ENCODE peak calls at places on chromosomes 6 and 20, in five cellular contexts. One of them, this sample, is unnamed.

GRCh38 chr6:53133961-53134360 is 14.7 kb downstream of the GCM1 start:
- DNase-seq in mesenchymal stem cell: no peak
- DNase-seq in neuronal stem cell: no peak
- DNase-seq in trophoblast cell: peak; percentile 48
- DNase-seq in H1: no peak
- DNase-seq in this sample: no peak

GRCh38 chr6:137806914-137807682 is 60.0 kb upstream of the TNFAIP3 start:
- DNase-seq in H1: no peak
- DNase-seq in neuronal stem cell: no peak
- DNase-seq in trophoblast cell: no peak
- DNase-seq in mesenchymal stem cell: no peak
- DNase-seq in this sample: no peak

GRCh38 chr6:95094751-95095150 is 482.6 kb upstream of the MANEA start:
- DNase-seq in mesenchymal stem cell: peak; percentile 11
- DNase-seq in neuronal stem cell: no peak
- DNase-seq in H1: no peak
- DNase-seq in trophoblast cell: peak; percentile 73
- DNase-seq in this sample: no peak

GRCh38 chr6:27867051-27867940 is 44.9 kb downstream of the OR2B2 start:
- DNase-seq in H1: no peak
- DNase-seq in trophoblast cell: peak; percentile 65
- DNase-seq in mesenchymal stem cell: peak; percentile 81
- DNase-seq in neuronal stem cell: peak; percentile 60
- DNase-seq in this sample: peak; percentile 86

GRCh38 chr20:47666304-47666703 is 119.0 kb downstream of the SULF2 start:
- DNase-seq in H1: no peak
- DNase-seq in mesenchymal stem cell: no peak
- DNase-seq in neuronal stem cell: no peak
- DNase-seq in trophoblast cell: no peak
- DNase-seq in this sample: no peak

GRCh38 chr6:21228411-21228810 is 365.1 kb upstream of the SOX4 start:
- DNase-seq in H1: no peak
- DNase-seq in trophoblast cell: peak; percentile 12
- DNase-seq in neuronal stem cell: no peak
- DNase-seq in mesenchymal stem cell: no peak
- DNase-seq in this sample: no peak

GRCh38 chr20:31927758-31928157 is 24.1 kb downstream of the PDRG1 start:
- DNase-seq in H1: no peak
- DNase-seq in trophoblast cell: no peak
- DNase-seq in mesenchymal stem cell: no peak
- DNase-seq in neuronal stem cell: no peak
- DNase-seq in this sample: no peak

GRCh38 chr20:49557449-49557848 is 10.5 kb downstream of the PTGIS start:
- DNase-seq in trophoblast cell: peak; percentile 44
- DNase-seq in neuronal stem cell: no peak
- DNase-seq in H1: no peak
- DNase-seq in mesenchymal stem cell: no peak
- DNase-seq in this sample: no peak

GRCh38 chr6:111566873-111567517 is 38.7 kb downstream of the TRAF3IP2 start:
- DNase-seq in neuronal stem cell: no peak
- DNase-seq in trophoblast cell: no peak
- DNase-seq in H1: no peak
- DNase-seq in mesenchymal stem cell: no peak
- DNase-seq in this sample: no peak

GRCh38 chr20:2816583-2817340 is 598 bp downstream of the TMEM239 start:
- DNase-seq in mesenchymal stem cell: no peak
- DNase-seq in trophoblast cell: no peak
- DNase-seq in neuronal stem cell: no peak
- DNase-seq in H1: no peak
- DNase-seq in this sample: peak; percentile 74

GRCh38 chr6:114162691-114163090 is 180.1 kb downstream of the HS3ST5 start:
- DNase-seq in neuronal stem cell: no peak
- DNase-seq in mesenchymal stem cell: no peak
- DNase-seq in H1: no peak
- DNase-seq in trophoblast cell: no peak
- DNase-seq in this sample: no peak

GRCh38 chr20:17795449-17796095 is 95.8 kb downstream of the BANF2 start:
- DNase-seq in mesenchymal stem cell: no peak
- DNase-seq in trophoblast cell: no peak
- DNase-seq in neuronal stem cell: no peak
- DNase-seq in H1: no peak
- DNase-seq in this sample: no peak

GRCh38 chr6:28943223-28943556 is 19.4 kb upstream of the TRIM27 start:
- DNase-seq in H1: no peak
- DNase-seq in mesenchymal stem cell: no peak
- DNase-seq in trophoblast cell: peak; percentile 1
- DNase-seq in neuronal stem cell: no peak
- DNase-seq in this sample: no peak

GRCh38 chr6:138297761-138298298 is 79.5 kb upstream of the PBOV1 start:
- DNase-seq in H1: no peak
- DNase-seq in trophoblast cell: peak; percentile 78
- DNase-seq in mesenchymal stem cell: peak; percentile 58
- DNase-seq in neuronal stem cell: no peak
- DNase-seq in this sample: no peak

GRCh38 chr6:170290306-170291128 is at the start of gene DLL1:
- DNase-seq in mesenchymal stem cell: peak; percentile 68
- DNase-seq in trophoblast cell: peak; percentile 44
- DNase-seq in H1: no peak
- DNase-seq in neuronal stem cell: peak; percentile 94
- DNase-seq in this sample: peak; percentile 82

GRCh38 chr6:22062807-22063408 is 233.9 kb downstream of the PRL start:
- DNase-seq in trophoblast cell: no peak
- DNase-seq in neuronal stem cell: no peak
- DNase-seq in mesenchymal stem cell: no peak
- DNase-seq in H1: no peak
- DNase-seq in this sample: no peak

GRCh38 chr20:36850759-36851158 is 25.2 kb upstream of the TLDC2 start:
- DNase-seq in mesenchymal stem cell: no peak
- DNase-seq in H1: no peak
- DNase-seq in trophoblast cell: no peak
- DNase-seq in neuronal stem cell: no peak
- DNase-seq in this sample: no peak
- H2BK12ac ChIP-seq in mesenchymal stem cell: no peak overlapping the region
- H2BK12ac ChIP-seq in H1: no peak overlapping the region
- H2BK12ac ChIP-seq in trophoblast cell: no peak overlapping the region
- H2BK12ac ChIP-seq in neuronal stem cell: no peak overlapping the region
- H2BK12ac ChIP-seq in this sample: no peak overlapping the region

GRCh38 chr6:156975414-156975813 is 198.2 kb downstream of the ARID1B start:
- DNase-seq in H1: no peak
- DNase-seq in trophoblast cell: no peak
- DNase-seq in neuronal stem cell: no peak
- DNase-seq in mesenchymal stem cell: no peak
- DNase-seq in this sample: no peak

GRCh38 chr6:156976144-156977088 is 199.2 kb downstream of the ARID1B start:
- DNase-seq in neuronal stem cell: no peak
- DNase-seq in H1: no peak
- DNase-seq in mesenchymal stem cell: no peak
- DNase-seq in trophoblast cell: no peak
- DNase-seq in this sample: no peak

GRCh38 chr6:156978948-156979347 is 201.8 kb downstream of the ARID1B start:
- DNase-seq in trophoblast cell: no peak
- DNase-seq in H1: no peak
- DNase-seq in neuronal stem cell: no peak
- DNase-seq in mesenchymal stem cell: no peak
- DNase-seq in this sample: no peak

GRCh38 chr6:156980515-156980914 is 203.3 kb downstream of the ARID1B start:
- DNase-seq in neuronal stem cell: no peak
- DNase-seq in trophoblast cell: peak; percentile 19
- DNase-seq in mesenchymal stem cell: no peak
- DNase-seq in H1: no peak
- DNase-seq in this sample: peak; percentile 54

DNA sequence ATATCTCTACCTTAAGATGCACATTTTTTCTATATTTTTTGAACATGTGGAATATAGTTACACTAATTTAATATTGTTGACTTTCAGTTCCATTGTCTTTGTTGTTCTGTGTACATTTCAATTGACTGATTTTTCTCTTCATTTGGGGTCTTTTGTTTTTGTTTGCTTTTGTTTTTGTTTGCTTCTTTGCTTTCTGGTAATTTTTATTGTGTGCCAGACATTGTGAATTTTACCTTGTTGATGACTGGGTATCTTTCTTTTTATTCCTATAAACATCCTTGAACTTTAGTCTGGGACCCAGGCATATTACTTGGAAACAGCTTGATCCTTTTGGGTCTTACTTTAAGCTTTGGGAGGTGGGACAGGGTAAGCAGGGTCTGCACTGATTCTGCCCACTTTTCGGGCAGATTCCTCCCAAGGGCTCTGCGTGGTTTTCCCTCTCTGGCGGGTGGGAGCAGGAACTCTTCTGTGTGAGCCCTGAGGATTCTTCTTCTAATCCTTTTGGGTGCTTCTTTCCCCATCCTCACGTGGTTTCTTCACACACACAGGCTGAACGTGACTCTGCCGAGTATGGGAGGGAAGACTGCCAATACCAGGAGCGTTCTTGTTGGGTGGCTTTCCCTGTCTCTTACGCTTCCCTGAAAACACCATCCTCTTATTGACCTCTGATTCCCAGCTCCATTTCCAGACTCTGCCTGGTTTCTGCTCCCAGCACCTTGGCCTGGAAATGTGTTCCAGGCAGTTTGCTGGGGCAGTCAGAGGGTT is 200.5 kb downstream of the ARID1B start:
- DNase-seq in H1: no peak
- DNase-seq in neuronal stem cell: no peak
- DNase-seq in mesenchymal stem cell: no peak
- DNase-seq in trophoblast cell: no peak
- DNase-seq in this sample: no peak
- H2BK12ac ChIP-seq in H1: no peak overlapping the region
- H2BK12ac ChIP-seq in neuronal stem cell: no peak overlapping the region
- H2BK12ac ChIP-seq in mesenchymal stem cell: no peak overlapping the region
- H2BK12ac ChIP-seq in trophoblast cell: no peak overlapping the region
- H2BK12ac ChIP-seq in this sample: no peak overlapping the region

GRCh38 chr20:1335961-1336698 is 7.2 kb upstream of the SDCBP2 start:
- DNase-seq in neuronal stem cell: no peak
- DNase-seq in H1: no peak
- DNase-seq in mesenchymal stem cell: no peak
- DNase-seq in trophoblast cell: no peak
- DNase-seq in this sample: peak; percentile 8

GRCh38 chr20:1338096-1338495 is 9.2 kb upstream of the SDCBP2 start:
- DNase-seq in trophoblast cell: no peak
- DNase-seq in neuronal stem cell: no peak
- DNase-seq in H1: no peak
- DNase-seq in mesenchymal stem cell: no peak
- DNase-seq in this sample: peak; percentile 12

GRCh38 chr20:1336699-1337387 is 7.9 kb upstream of the SDCBP2 start:
- DNase-seq in trophoblast cell: no peak
- DNase-seq in H1: no peak
- DNase-seq in mesenchymal stem cell: no peak
- DNase-seq in neuronal stem cell: no peak
- DNase-seq in this sample: peak; percentile 31

GRCh38 chr20:1338801-1339200 is 9.9 kb upstream of the SDCBP2 start:
- DNase-seq in trophoblast cell: no peak
- DNase-seq in mesenchymal stem cell: no peak
- DNase-seq in H1: no peak
- DNase-seq in neuronal stem cell: no peak
- DNase-seq in this sample: peak; percentile 19

GRCh38 chr20:1337441-1337840 is 8.5 kb upstream of the SDCBP2 start:
- DNase-seq in trophoblast cell: no peak
- DNase-seq in neuronal stem cell: no peak
- DNase-seq in H1: no peak
- DNase-seq in mesenchymal stem cell: no peak
- DNase-seq in this sample: no peak
- H2BK12ac ChIP-seq in trophoblast cell: no peak overlapping the region
- H2BK12ac ChIP-seq in neuronal stem cell: no peak overlapping the region
- H2BK12ac ChIP-seq in H1: no peak overlapping the region
- H2BK12ac ChIP-seq in mesenchymal stem cell: no peak overlapping the region
- H2BK12ac ChIP-seq in this sample: no peak overlapping the region

GRCh38 chr6:4969609-4970285 is 34.1 kb downstream of the RPP40 start:
- DNase-seq in trophoblast cell: no peak
- DNase-seq in neuronal stem cell: peak; percentile 24
- DNase-seq in mesenchymal stem cell: no peak
- DNase-seq in H1: no peak
- DNase-seq in this sample: no peak

GRCh38 chr6:4962905-4963304 is 40.9 kb downstream of the RPP40 start:
- DNase-seq in neuronal stem cell: no peak
- DNase-seq in mesenchymal stem cell: no peak
- DNase-seq in H1: no peak
- DNase-seq in trophoblast cell: peak; percentile 58
- DNase-seq in this sample: no peak

GRCh38 chr6:4967301-4968030 is 36.4 kb downstream of the RPP40 start:
- DNase-seq in H1: no peak
- DNase-seq in mesenchymal stem cell: no peak
- DNase-seq in trophoblast cell: peak; percentile 81
- DNase-seq in neuronal stem cell: no peak
- DNase-seq in this sample: no peak

GRCh38 chr6:4964675-4965336 is 39.0 kb downstream of the RPP40 start:
- DNase-seq in trophoblast cell: no peak
- DNase-seq in neuronal stem cell: no peak
- DNase-seq in mesenchymal stem cell: no peak
- DNase-seq in H1: no peak
- DNase-seq in this sample: no peak

GRCh38 chr6:4965506-4966389 is 38.1 kb downstream of the RPP40 start:
- DNase-seq in neuronal stem cell: no peak
- DNase-seq in mesenchymal stem cell: no peak
- DNase-seq in H1: no peak
- DNase-seq in trophoblast cell: no peak
- DNase-seq in this sample: no peak
- H2BK12ac ChIP-seq in neuronal stem cell: no peak overlapping the region
- H2BK12ac ChIP-seq in mesenchymal stem cell: no peak overlapping the region
- H2BK12ac ChIP-seq in H1: no peak overlapping the region
- H2BK12ac ChIP-seq in trophoblast cell: peak overlapping the region; percentile 3
- H2BK12ac ChIP-seq in this sample: no peak overlapping the region

GRCh38 chr20:41363601-41364000 is 3.0 kb downstream of the EMILIN3 start:
- DNase-seq in trophoblast cell: no peak
- DNase-seq in H1: no peak
- DNase-seq in mesenchymal stem cell: no peak
- DNase-seq in neuronal stem cell: no peak
- DNase-seq in this sample: no peak

GRCh38 chr20:41361757-41362747 is 4.6 kb downstream of the EMILIN3 start:
- DNase-seq in mesenchymal stem cell: no peak
- DNase-seq in neuronal stem cell: no peak
- DNase-seq in trophoblast cell: no peak
- DNase-seq in H1: no peak
- DNase-seq in this sample: peak; percentile 23

GRCh38 chr20:41364236-41364855 is 2.3 kb downstream of the EMILIN3 start:
- DNase-seq in H1: no peak
- DNase-seq in mesenchymal stem cell: no peak
- DNase-seq in trophoblast cell: no peak
- DNase-seq in neuronal stem cell: no peak
- DNase-seq in this sample: no peak

GRCh38 chr20:41360831-41361756 is 5.5 kb downstream of the EMILIN3 start:
- DNase-seq in neuronal stem cell: no peak
- DNase-seq in trophoblast cell: no peak
- DNase-seq in mesenchymal stem cell: no peak
- DNase-seq in H1: no peak
- DNase-seq in this sample: peak; percentile 24

GRCh38 chr20:41362748-41363140 is 3.9 kb downstream of the EMILIN3 start:
- DNase-seq in mesenchymal stem cell: no peak
- DNase-seq in trophoblast cell: no peak
- DNase-seq in neuronal stem cell: no peak
- DNase-seq in H1: no peak
- DNase-seq in this sample: no peak
- H2BK12ac ChIP-seq in mesenchymal stem cell: no peak overlapping the region
- H2BK12ac ChIP-seq in trophoblast cell: no peak overlapping the region
- H2BK12ac ChIP-seq in neuronal stem cell: no peak overlapping the region
- H2BK12ac ChIP-seq in H1: no peak overlapping the region
- H2BK12ac ChIP-seq in this sample: no peak overlapping the region